ENCODE peak calls at places on chromosomes 16 and 17, in eight cellular contexts. One of them, this sample, is unnamed.

GRCh38 chr16:85615014-85615851 is 2.1 kb downstream of the GSE1 start:
- DNase-seq in hepatocyte: peak; percentile 95
- DNase-seq in prostate gland: peak; percentile 80
- DNase-seq in endodermal cell: peak; percentile 90
- DNase-seq in tibial nerve: peak; percentile 18
- DNase-seq in mammary epithelial cell: peak; percentile 52
- DNase-seq in IMR-90: no peak
- DNase-seq in cardiac muscle cell: no peak
- DNase-seq in this sample: peak; percentile 60

GRCh38 chr16:473046-474043 is 47.9 kb downstream of the RAB11FIP3 start:
- DNase-seq in endodermal cell: no peak
- DNase-seq in IMR-90: peak; percentile 19
- DNase-seq in cardiac muscle cell: no peak
- DNase-seq in prostate gland: no peak
- DNase-seq in tibial nerve: no peak
- DNase-seq in hepatocyte: no peak
- DNase-seq in mammary epithelial cell: no peak
- DNase-seq in this sample: no peak

GRCh38 chr17:4604111-4604644 is 19.8 kb downstream of the SMTNL2 start:
- DNase-seq in tibial nerve: no peak
- DNase-seq in hepatocyte: peak; percentile 86
- DNase-seq in IMR-90: peak; percentile 62
- DNase-seq in prostate gland: no peak
- DNase-seq in mammary epithelial cell: no peak
- DNase-seq in cardiac muscle cell: peak; percentile 89
- DNase-seq in endodermal cell: peak; percentile 53
- DNase-seq in this sample: peak; percentile 96

GRCh38 chr16:80114699-80115098 is 426.1 kb upstream of the DYNLRB2 start:
- DNase-seq in tibial nerve: no peak
- DNase-seq in mammary epithelial cell: peak; percentile 30
- DNase-seq in hepatocyte: no peak
- DNase-seq in prostate gland: no peak
- DNase-seq in endodermal cell: no peak
- DNase-seq in cardiac muscle cell: no peak
- DNase-seq in IMR-90: no peak
- DNase-seq in this sample: no peak

GRCh38 chr17:56725144-56725543 is 108.6 kb downstream of the C17orf67 start:
- DNase-seq in prostate gland: no peak
- DNase-seq in mammary epithelial cell: no peak
- DNase-seq in hepatocyte: no peak
- DNase-seq in endodermal cell: no peak
- DNase-seq in tibial nerve: no peak
- DNase-seq in cardiac muscle cell: no peak
- DNase-seq in IMR-90: no peak
- DNase-seq in this sample: no peak

GRCh38 chr17:80984749-80985148 is 6.9 kb upstream of the CHMP6 start:
- DNase-seq in tibial nerve: no peak
- DNase-seq in hepatocyte: peak; percentile 58
- DNase-seq in cardiac muscle cell: peak; percentile 94
- DNase-seq in endodermal cell: peak; percentile 93
- DNase-seq in mammary epithelial cell: peak; percentile 25
- DNase-seq in prostate gland: no peak
- DNase-seq in IMR-90: peak; percentile 96
- DNase-seq in this sample: peak; percentile 30

GRCh38 chr17:4768281-4768680 is 3.4 kb upstream of the TM4SF5 start:
- DNase-seq in hepatocyte: no peak
- DNase-seq in cardiac muscle cell: no peak
- DNase-seq in tibial nerve: no peak
- DNase-seq in mammary epithelial cell: no peak
- DNase-seq in IMR-90: no peak
- DNase-seq in endodermal cell: no peak
- DNase-seq in prostate gland: no peak
- DNase-seq in this sample: no peak

GRCh38 chr17:57394375-57394774 is 138.1 kb downstream of the MSI2 start:
- DNase-seq in endodermal cell: no peak
- DNase-seq in hepatocyte: no peak
- DNase-seq in prostate gland: no peak
- DNase-seq in IMR-90: no peak
- DNase-seq in cardiac muscle cell: no peak
- DNase-seq in tibial nerve: no peak
- DNase-seq in mammary epithelial cell: no peak
- DNase-seq in this sample: no peak

GRCh38 chr16:1183235-1183907 is 30.5 kb downstream of the CACNA1H start:
- DNase-seq in tibial nerve: no peak
- DNase-seq in prostate gland: no peak
- DNase-seq in hepatocyte: peak; percentile 73
- DNase-seq in mammary epithelial cell: no peak
- DNase-seq in endodermal cell: no peak
- DNase-seq in IMR-90: peak; percentile 63
- DNase-seq in cardiac muscle cell: peak; percentile 82
- DNase-seq in this sample: peak; percentile 76

GRCh38 chr16:10683160-10683559 is 11.6 kb downstream of the TEKT5 start:
- DNase-seq in tibial nerve: no peak
- DNase-seq in IMR-90: no peak
- DNase-seq in hepatocyte: no peak
- DNase-seq in endodermal cell: peak; percentile 89
- DNase-seq in cardiac muscle cell: no peak
- DNase-seq in mammary epithelial cell: no peak
- DNase-seq in prostate gland: no peak
- DNase-seq in this sample: no peak

GRCh38 chr17:43799047-43799446 is 18.8 kb downstream of the CFAP97D1 start:
- DNase-seq in mammary epithelial cell: no peak
- DNase-seq in IMR-90: no peak
- DNase-seq in tibial nerve: no peak
- DNase-seq in prostate gland: no peak
- DNase-seq in hepatocyte: no peak
- DNase-seq in endodermal cell: peak; percentile 15
- DNase-seq in cardiac muscle cell: no peak
- DNase-seq in this sample: no peak

GRCh38 chr16:66326995-66327513 is 39.4 kb upstream of the CDH5 start:
- DNase-seq in tibial nerve: no peak
- DNase-seq in prostate gland: no peak
- DNase-seq in hepatocyte: peak; percentile 62
- DNase-seq in IMR-90: no peak
- DNase-seq in mammary epithelial cell: no peak
- DNase-seq in endodermal cell: peak; percentile 67
- DNase-seq in cardiac muscle cell: no peak
- DNase-seq in this sample: peak; percentile 73

DNA sequence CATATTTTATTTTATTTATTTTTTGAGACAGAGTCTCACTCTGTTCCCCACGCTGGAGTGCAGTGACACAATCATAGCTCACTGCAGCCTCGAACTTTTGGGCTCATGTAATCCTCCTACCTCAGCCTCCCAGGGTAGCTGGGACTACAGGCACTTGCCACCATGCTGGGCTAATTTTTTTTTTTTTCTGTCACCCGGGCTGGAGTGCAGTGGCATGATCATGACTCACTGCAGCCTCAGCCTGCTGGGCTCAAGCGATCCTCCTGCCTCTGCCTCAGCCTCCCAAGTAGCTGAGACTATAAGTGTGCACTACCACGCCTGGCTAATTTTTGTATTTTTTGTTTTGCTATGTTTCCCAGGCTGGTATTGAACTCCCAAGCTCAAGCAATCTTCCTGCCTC is 17.1 kb downstream of the UNC45B start:
- DNase-seq in hepatocyte: no peak
- DNase-seq in endodermal cell: no peak
- DNase-seq in IMR-90: no peak
- DNase-seq in mammary epithelial cell: no peak
- DNase-seq in tibial nerve: no peak
- DNase-seq in prostate gland: no peak
- DNase-seq in cardiac muscle cell: no peak
- DNase-seq in this sample: no peak
- H3K27me3 ChIP-seq in hepatocyte: peaks cover 2% of the 10 kb centered on the region
- H3K27me3 ChIP-seq in endodermal cell: no peaks in the 10 kb centered on the region
- H3K27me3 ChIP-seq in IMR-90: peaks cover 23% of the 10 kb centered on the region
- H3K27me3 ChIP-seq in mammary epithelial cell: no peaks in the 10 kb centered on the region
- H3K27me3 ChIP-seq in tibial nerve: peaks cover 7% of the 10 kb centered on the region
- H3K27me3 ChIP-seq in prostate gland: no peaks in the 10 kb centered on the region
- H3K27me3 ChIP-seq in cardiac muscle cell: no peaks in the 10 kb centered on the region
- H3K27me3 ChIP-seq in this sample: no peaks in the 10 kb centered on the region

DNA sequence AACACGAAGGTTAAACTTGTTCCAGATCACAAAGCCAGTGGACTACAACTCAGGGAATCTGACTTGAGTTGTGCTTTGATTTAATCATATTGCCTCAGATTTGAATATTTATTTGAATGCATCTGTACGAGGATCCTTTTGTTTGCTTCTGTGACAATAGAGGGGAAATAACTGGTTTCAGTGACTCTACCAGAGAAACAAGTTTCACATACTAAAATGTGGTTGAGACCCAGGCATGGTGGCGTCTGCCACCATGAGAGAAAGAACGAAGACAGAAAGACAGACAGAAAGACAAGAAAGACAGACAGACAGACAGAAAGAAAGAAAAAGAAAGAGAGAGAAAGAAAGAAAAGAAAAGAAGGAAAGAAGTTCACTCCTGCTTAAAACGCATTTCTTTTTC is 24.0 kb downstream of the YWHAE start:
- DNase-seq in endodermal cell: no peak
- DNase-seq in hepatocyte: no peak
- DNase-seq in mammary epithelial cell: no peak
- DNase-seq in IMR-90: no peak
- DNase-seq in cardiac muscle cell: no peak
- DNase-seq in tibial nerve: no peak
- DNase-seq in prostate gland: no peak
- DNase-seq in this sample: no peak
- H3K27ac ChIP-seq in endodermal cell: no peak overlapping the region
- H3K27ac ChIP-seq in hepatocyte: peak overlapping the region; percentile 61
- H3K27ac ChIP-seq in mammary epithelial cell: no peak overlapping the region
- H3K27ac ChIP-seq in IMR-90: no peak overlapping the region
- H3K27ac ChIP-seq in cardiac muscle cell: peak overlapping the region; percentile 42
- H3K27ac ChIP-seq in tibial nerve: no peak overlapping the region
- H3K27ac ChIP-seq in prostate gland: peak overlapping the region; percentile 47
- H3K27ac ChIP-seq in this sample: no peak overlapping the region

DNA sequence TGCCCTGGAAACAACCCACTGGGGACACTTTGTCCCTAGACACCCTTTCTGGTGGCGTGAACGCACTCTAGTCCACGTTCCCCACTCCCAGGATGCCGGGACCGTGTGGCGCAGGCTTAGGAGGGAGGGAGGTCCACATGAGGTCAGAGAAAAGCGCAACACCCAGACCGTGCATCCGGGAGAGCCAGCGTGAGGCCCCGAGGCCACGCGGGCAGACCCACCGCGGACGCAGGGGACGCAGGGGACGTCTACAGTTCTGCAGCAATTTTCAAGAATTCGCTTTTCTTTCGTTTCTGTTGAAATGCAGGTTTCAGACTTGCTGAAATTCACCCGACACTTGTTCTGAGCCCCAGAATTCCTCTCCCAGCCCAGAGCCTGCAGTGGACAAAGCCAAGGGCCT is 4.7 kb downstream of the RFNG start:
- DNase-seq in tibial nerve: no peak
- DNase-seq in mammary epithelial cell: no peak
- DNase-seq in IMR-90: no peak
- DNase-seq in endodermal cell: no peak
- DNase-seq in hepatocyte: no peak
- DNase-seq in prostate gland: no peak
- DNase-seq in cardiac muscle cell: no peak
- DNase-seq in this sample: peak; percentile 37
- H3K27me3 ChIP-seq in tibial nerve: no peaks in the 10 kb centered on the region
- H3K27me3 ChIP-seq in mammary epithelial cell: no peaks in the 10 kb centered on the region
- H3K27me3 ChIP-seq in IMR-90: no peaks in the 10 kb centered on the region
- H3K27me3 ChIP-seq in endodermal cell: no peaks in the 10 kb centered on the region
- H3K27me3 ChIP-seq in hepatocyte: no peaks in the 10 kb centered on the region
- H3K27me3 ChIP-seq in prostate gland: no peaks in the 10 kb centered on the region
- H3K27me3 ChIP-seq in cardiac muscle cell: no peaks in the 10 kb centered on the region
- H3K27me3 ChIP-seq in this sample: no peaks in the 10 kb centered on the region

DNA sequence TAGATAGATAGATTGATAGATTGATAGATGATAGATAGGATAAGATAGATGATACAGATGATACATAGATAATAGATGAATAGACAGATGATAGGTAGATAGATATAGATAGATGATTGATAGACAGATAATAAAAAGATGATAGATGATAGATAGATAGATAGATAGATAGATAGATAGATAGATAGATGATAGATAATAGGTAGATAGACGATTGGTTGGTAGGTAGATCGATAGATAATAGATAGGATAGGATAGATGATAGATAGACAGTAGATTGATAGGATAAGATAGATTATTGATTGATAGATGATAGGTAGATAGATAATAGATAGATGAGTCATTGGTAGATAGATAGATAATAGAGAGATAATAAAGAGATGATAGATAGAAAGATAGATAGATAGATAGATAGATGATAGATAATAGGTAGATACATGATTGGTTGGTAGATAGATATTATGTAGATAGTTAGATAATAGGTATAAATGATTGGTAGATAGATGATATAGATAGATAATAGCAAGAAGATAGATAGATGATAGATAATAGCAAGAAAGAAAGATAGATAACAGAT is 109.4 kb upstream of the C16orf82 start:
- DNase-seq in cardiac muscle cell: no peak
- DNase-seq in mammary epithelial cell: no peak
- DNase-seq in endodermal cell: no peak
- DNase-seq in prostate gland: no peak
- DNase-seq in hepatocyte: no peak
- DNase-seq in IMR-90: no peak
- DNase-seq in tibial nerve: no peak
- DNase-seq in this sample: no peak
- H3K27ac ChIP-seq in cardiac muscle cell: no peak overlapping the region
- H3K27ac ChIP-seq in mammary epithelial cell: no peak overlapping the region
- H3K27ac ChIP-seq in endodermal cell: no peak overlapping the region
- H3K27ac ChIP-seq in prostate gland: no peak overlapping the region
- H3K27ac ChIP-seq in hepatocyte: no peak overlapping the region
- H3K27ac ChIP-seq in IMR-90: no peak overlapping the region
- H3K27ac ChIP-seq in tibial nerve: no peak overlapping the region
- H3K27ac ChIP-seq in this sample: no peak overlapping the region

GRCh38 chr17:34584805-34585416 is 5.5 kb downstream of the TMEM132E start:
- DNase-seq in tibial nerve: no peak
- DNase-seq in prostate gland: no peak
- DNase-seq in cardiac muscle cell: peak; percentile 59
- DNase-seq in mammary epithelial cell: peak; percentile 15
- DNase-seq in IMR-90: peak; percentile 2
- DNase-seq in endodermal cell: no peak
- DNase-seq in hepatocyte: peak; percentile 63
- DNase-seq in this sample: no peak
- H3K27me3 ChIP-seq in tibial nerve: peaks cover 79% of the 10 kb centered on the region
- H3K27me3 ChIP-seq in prostate gland: peaks cover 22% of the 10 kb centered on the region
- H3K27me3 ChIP-seq in cardiac muscle cell: peaks cover 79% of the 10 kb centered on the region
- H3K27me3 ChIP-seq in mammary epithelial cell: peaks cover 30% of the 10 kb centered on the region
- H3K27me3 ChIP-seq in IMR-90: peaks cover 61% of the 10 kb centered on the region
- H3K27me3 ChIP-seq in endodermal cell: peaks cover 99% of the 10 kb centered on the region
- H3K27me3 ChIP-seq in hepatocyte: peaks cover 97% of the 10 kb centered on the region
- H3K27me3 ChIP-seq in this sample: no peaks in the 10 kb centered on the region

DNA sequence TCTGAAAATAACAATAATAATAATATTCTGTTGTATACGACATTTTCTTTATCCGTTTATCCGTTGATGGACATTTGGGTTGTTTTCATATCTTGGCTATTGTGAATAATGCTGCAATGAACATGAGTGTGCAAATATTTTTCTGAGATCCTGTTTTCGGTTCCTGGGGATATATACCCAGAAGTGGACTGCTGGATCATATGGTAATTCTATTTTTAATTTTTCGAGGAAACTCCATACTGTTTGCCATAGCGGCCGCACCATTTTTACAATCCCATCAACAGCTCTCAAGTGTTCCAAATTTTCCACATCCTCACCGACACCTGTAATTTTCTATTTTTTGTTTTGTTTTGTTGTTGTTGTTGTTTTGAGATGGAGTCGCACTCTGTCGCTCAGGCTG is 5.3 kb upstream of the PRSS41 start:
- DNase-seq in IMR-90: no peak
- DNase-seq in hepatocyte: no peak
- DNase-seq in mammary epithelial cell: no peak
- DNase-seq in prostate gland: no peak
- DNase-seq in cardiac muscle cell: no peak
- DNase-seq in tibial nerve: no peak
- DNase-seq in endodermal cell: no peak
- DNase-seq in this sample: no peak
- H3K27ac ChIP-seq in IMR-90: no peak overlapping the region
- H3K27ac ChIP-seq in hepatocyte: no peak overlapping the region
- H3K27ac ChIP-seq in mammary epithelial cell: no peak overlapping the region
- H3K27ac ChIP-seq in prostate gland: no peak overlapping the region
- H3K27ac ChIP-seq in cardiac muscle cell: no peak overlapping the region
- H3K27ac ChIP-seq in tibial nerve: no peak overlapping the region
- H3K27ac ChIP-seq in endodermal cell: no peak overlapping the region
- H3K27ac ChIP-seq in this sample: no peak overlapping the region

GRCh38 chr16:3183445-3184139 is 4.4 kb upstream of the OR1F1 start:
- DNase-seq in endodermal cell: peak; percentile 83
- DNase-seq in hepatocyte: no peak
- DNase-seq in mammary epithelial cell: no peak
- DNase-seq in cardiac muscle cell: no peak
- DNase-seq in prostate gland: no peak
- DNase-seq in IMR-90: no peak
- DNase-seq in tibial nerve: no peak
- DNase-seq in this sample: no peak
- H3K27me3 ChIP-seq in endodermal cell: peaks cover 62% of the 10 kb centered on the region
- H3K27me3 ChIP-seq in hepatocyte: peaks cover 88% of the 10 kb centered on the region
- H3K27me3 ChIP-seq in mammary epithelial cell: no peaks in the 10 kb centered on the region
- H3K27me3 ChIP-seq in cardiac muscle cell: peaks cover 97% of the 10 kb centered on the region
- H3K27me3 ChIP-seq in prostate gland: peaks cover 36% of the 10 kb centered on the region
- H3K27me3 ChIP-seq in IMR-90: peaks cover 22% of the 10 kb centered on the region
- H3K27me3 ChIP-seq in tibial nerve: peaks cover 100% of the 10 kb centered on the region
- H3K27me3 ChIP-seq in this sample: no peaks in the 10 kb centered on the region